ENCODE peak calls at places on chromosome 2, in four cellular contexts. R is foreskin fibroblast, O is IMR-90, J is ovary. B is an unnamed sample.

GRCh38 chr2:216195565-216195978 is 86.4 kb downstream of the XRCC5 start:
- DNase-seq in R (peak; percentile 76), O (peak; percentile 94), J (no peak), B (peak; percentile 59)

GRCh38 chr2:30039101-30039500 is 107.7 kb upstream of the YPEL5 start:
- DNase-seq in R (no peak), O (no peak), J (no peak), B (no peak)

GRCh38 chr2:134144081-134144596 is 109.7 kb upstream of the MGAT5 start:
- DNase-seq in R (no peak), O (no peak), J (no peak), B (no peak)

GRCh38 chr2:172467382-172467781 is 40.0 kb downstream of the ITGA6 start:
- DNase-seq in R (no peak), O (no peak), J (no peak), B (peak; percentile 22)

GRCh38 chr2:14272396-14273077 is 360.0 kb upstream of the LRATD1 start:
- DNase-seq in R (no peak), O (no peak), J (no peak), B (no peak)

GRCh38 chr2:60550984-60551240 is 2.5 kb downstream of the BCL11A start:
- DNase-seq in R (no peak), O (no peak), J (no peak), B (no peak)

GRCh38 chr2:196249860-196250259 is 78.5 kb upstream of the STK17B start:
- DNase-seq in R (no peak), O (peak; percentile 68), J (no peak), B (peak; percentile 47)

GRCh38 chr2:68436270-68436669 is 30.8 kb downstream of the FBXO48 start:
- DNase-seq in R (no peak), O (peak; percentile 45), J (no peak), B (no peak)

GRCh38 chr2:186348200-186348599 is 137.9 kb upstream of the ZC3H15 start:
- DNase-seq in R (no peak), O (no peak), J (no peak), B (peak; percentile 61)

GRCh38 chr2:66568650-66569300 is 133.8 kb downstream of the MEIS1 start:
- DNase-seq in R (no peak), O (no peak), J (no peak), B (no peak)

GRCh38 chr2:120550274-120550673 is 185.4 kb upstream of the GLI2 start:
- DNase-seq in R (no peak), O (no peak), J (no peak), B (no peak)

GRCh38 chr2:135863231-135863630 is 13.0 kb downstream of the MCM6 start:
- DNase-seq in R (no peak), O (no peak), J (no peak), B (no peak)

GRCh38 chr2:47072018-47072691 is 83.0 kb downstream of the STPG4 start:
- DNase-seq in R (peak; percentile 82), O (peak; percentile 70), J (peak; percentile 94), B (peak; percentile 98)

GRCh38 chr2:201675454-201675853 is 23.0 kb downstream of the MPP4 start:
- DNase-seq in R (no peak), O (no peak), J (no peak), B (no peak)

GRCh38 chr2:69918391-69918790 is 3.5 kb downstream of the MXD1 start:
- DNase-seq in R (no peak), O (no peak), J (no peak), B (no peak)
- H3K4me3 ChIP-seq in R (no peak overlapping the region), O (no peak overlapping the region), J (no peak overlapping the region), B (no peak overlapping the region)

GRCh38 chr2:130727286-130727924 is 1.5 kb upstream of the GPR148 start:
- DNase-seq in R (peak; percentile 53), O (peak; percentile 46), J (peak; percentile 62), B (peak; percentile 55)
- TF ChIP-seq CTCF in R (no peak), O (no peak), J (no peak), B (no peak)

GRCh38 chr2:31233216-31233615 is 736 bp upstream of the EHD3 start:
- DNase-seq in R (no peak), O (no peak), J (no peak), B (peak; percentile 22)
- H3K4me3 ChIP-seq in R (no peak overlapping the region), O (no peak overlapping the region), J (no peak overlapping the region), B (no peak overlapping the region)

GRCh38 chr2:52810460-52810859 is 957.1 kb upstream of the CHAC2 start:
- DNase-seq in R (no peak), O (peak; percentile 49), J (no peak), B (peak; percentile 41)
- TF ChIP-seq CTCF in R (no peak), O (peak; percentile 52), J (no peak), B (no peak)

DNA sequence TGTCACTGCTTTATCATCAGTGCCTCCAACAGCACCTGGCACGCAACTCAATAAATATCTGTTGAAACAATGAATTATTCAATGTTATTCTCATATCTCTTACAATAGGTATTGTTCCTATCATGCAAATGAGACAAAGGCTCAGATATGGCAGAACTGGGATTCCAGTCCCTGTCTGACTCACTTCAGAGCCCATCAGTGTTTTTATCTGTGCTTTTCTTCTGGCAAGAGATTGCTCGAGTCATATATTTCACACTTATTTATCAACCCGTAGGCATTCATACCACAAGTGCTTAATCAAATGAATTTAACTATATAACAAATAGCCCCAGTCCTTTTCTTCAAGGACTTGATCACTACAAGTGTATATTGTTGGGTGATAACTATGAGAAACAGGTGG is 76.4 kb upstream of the TSPYL6 start:
- DNase-seq in R (peak; percentile 53), O (peak; percentile 53), J (no peak), B (no peak)
- H3K4me3 ChIP-seq in R (no peak overlapping the region), O (no peak overlapping the region), J (no peak overlapping the region), B (no peak overlapping the region)

GRCh38 chr2:23002234-23002633 is 382.7 kb upstream of the KLHL29 start:
- DNase-seq in R (no peak), O (no peak), J (no peak), B (no peak)
- TF ChIP-seq CTCF in R (no peak), O (no peak), J (no peak), B (no peak)

DNA sequence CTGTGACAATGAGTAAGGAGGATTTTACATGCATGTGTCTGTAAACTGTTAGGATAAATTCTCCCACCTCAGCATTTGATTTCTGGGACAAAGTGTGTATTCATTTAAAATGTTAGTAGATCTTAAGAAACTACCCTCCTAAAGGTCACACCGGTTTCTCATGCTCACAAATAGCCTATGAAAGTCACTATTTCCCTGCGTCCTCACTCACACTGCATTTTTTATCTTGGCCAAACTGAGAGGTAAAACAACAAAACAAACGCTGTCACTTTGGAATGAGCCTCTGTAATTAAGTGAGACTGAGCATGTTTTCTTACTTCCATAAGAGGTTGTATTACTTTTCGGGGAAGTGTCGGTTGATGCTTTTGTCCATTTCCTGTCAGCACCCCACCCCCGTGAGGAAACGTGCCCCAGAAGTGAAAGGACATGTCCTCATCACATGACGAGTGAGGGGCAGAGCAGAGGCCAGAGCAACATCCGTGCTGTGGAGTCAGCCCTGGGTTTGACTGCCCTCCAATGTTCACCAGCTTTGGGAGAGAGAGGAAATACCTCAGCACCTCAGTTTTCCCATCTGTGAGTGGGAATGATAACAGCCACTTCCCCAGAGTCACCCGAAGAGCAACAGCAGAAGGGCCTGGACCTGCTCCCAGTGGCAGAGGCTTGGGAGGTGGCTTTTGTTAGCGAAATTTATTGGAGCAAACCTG is 3.1 kb downstream of the GYPC start:
- DNase-seq in R (peak; percentile 88), O (peak; percentile 73), J (peak; percentile 50), B (peak; percentile 94)
- H3K4me3 ChIP-seq in R (no peak overlapping the region), O (no peak overlapping the region), J (no peak overlapping the region), B (peak overlapping the region; percentile 3)